ENCODE peak calls at places on chromosome 2, in ten cellular contexts. One of them, this sample, is unnamed.

GRCh38 chr2:237662671-237663093 is 35.3 kb downstream of the LRRFIP1 start:
- DNase-seq in SK-N-SH: peak
- DNase-seq in activated T-helper 1 cell treated with anti-CD3 and anti-CD28 coated beads, Interleukin-2, amount 50 U/mL, for 16 hours: no peak
- DNase-seq in AG10803: peak
- DNase-seq in D341Med: peak
- DNase-seq in non-pigmented ciliary epithelial cell: peak
- DNase-seq in ecto neural progenitor cell: peak
- DNase-seq in cardiac fibroblast: peak
- DNase-seq in T follicular helper cell: peak
- DNase-seq in GM23248: peak
- DNase-seq in this sample: no peak

GRCh38 chr2:169743549-169743948 is 9.9 kb downstream of the KLHL23 start:
- DNase-seq in SK-N-SH: no peak
- DNase-seq in activated T-helper 1 cell treated with anti-CD3 and anti-CD28 coated beads, Interleukin-2, amount 50 U/mL, for 16 hours: no peak
- DNase-seq in AG10803: no peak
- DNase-seq in D341Med: peak
- DNase-seq in non-pigmented ciliary epithelial cell: no peak
- DNase-seq in ecto neural progenitor cell: no peak
- DNase-seq in cardiac fibroblast: no peak
- DNase-seq in T follicular helper cell: no peak
- DNase-seq in GM23248: no peak
- DNase-seq in this sample: no peak

GRCh38 chr2:30254692-30255015 is 23.3 kb downstream of the LBH start:
- DNase-seq in SK-N-SH: no peak
- DNase-seq in activated T-helper 1 cell treated with anti-CD3 and anti-CD28 coated beads, Interleukin-2, amount 50 U/mL, for 16 hours: no peak
- DNase-seq in AG10803: no peak
- DNase-seq in D341Med: no peak
- DNase-seq in non-pigmented ciliary epithelial cell: no peak
- DNase-seq in ecto neural progenitor cell: no peak
- DNase-seq in cardiac fibroblast: no peak
- DNase-seq in T follicular helper cell: no peak
- DNase-seq in GM23248: no peak
- DNase-seq in this sample: no peak

GRCh38 chr2:46643951-46644350 is 164.6 kb downstream of the TMEM247 start:
- DNase-seq in SK-N-SH: no peak
- DNase-seq in activated T-helper 1 cell treated with anti-CD3 and anti-CD28 coated beads, Interleukin-2, amount 50 U/mL, for 16 hours: no peak
- DNase-seq in AG10803: no peak
- DNase-seq in D341Med: no peak
- DNase-seq in non-pigmented ciliary epithelial cell: no peak
- DNase-seq in ecto neural progenitor cell: no peak
- DNase-seq in cardiac fibroblast: no peak
- DNase-seq in T follicular helper cell: no peak
- DNase-seq in GM23248: no peak
- DNase-seq in this sample: no peak

GRCh38 chr2:165219491-165219890 is 15.6 kb upstream of the SCN3A start:
- DNase-seq in SK-N-SH: no peak
- DNase-seq in activated T-helper 1 cell treated with anti-CD3 and anti-CD28 coated beads, Interleukin-2, amount 50 U/mL, for 16 hours: no peak
- DNase-seq in AG10803: peak
- DNase-seq in D341Med: no peak
- DNase-seq in non-pigmented ciliary epithelial cell: no peak
- DNase-seq in ecto neural progenitor cell: no peak
- DNase-seq in cardiac fibroblast: no peak
- DNase-seq in T follicular helper cell: no peak
- DNase-seq in GM23248: no peak
- DNase-seq in this sample: no peak

GRCh38 chr2:26422947-26423629 is 21.4 kb downstream of the DRC1 start:
- DNase-seq in SK-N-SH: no peak
- DNase-seq in activated T-helper 1 cell treated with anti-CD3 and anti-CD28 coated beads, Interleukin-2, amount 50 U/mL, for 16 hours: no peak
- DNase-seq in AG10803: no peak
- DNase-seq in D341Med: no peak
- DNase-seq in non-pigmented ciliary epithelial cell: no peak
- DNase-seq in ecto neural progenitor cell: no peak
- DNase-seq in cardiac fibroblast: no peak
- DNase-seq in T follicular helper cell: no peak
- DNase-seq in GM23248: no peak
- DNase-seq in this sample: no peak

GRCh38 chr2:119283873-119284331 is 60.3 kb downstream of the STEAP3 start:
- DNase-seq in SK-N-SH: no peak
- DNase-seq in activated T-helper 1 cell treated with anti-CD3 and anti-CD28 coated beads, Interleukin-2, amount 50 U/mL, for 16 hours: no peak
- DNase-seq in AG10803: peak
- DNase-seq in D341Med: no peak
- DNase-seq in non-pigmented ciliary epithelial cell: no peak
- DNase-seq in ecto neural progenitor cell: no peak
- DNase-seq in cardiac fibroblast: peak
- DNase-seq in T follicular helper cell: no peak
- DNase-seq in GM23248: peak
- DNase-seq in this sample: no peak

GRCh38 chr2:50449306-50449705 is 582.6 kb downstream of the NRXN1 start:
- DNase-seq in SK-N-SH: no peak
- DNase-seq in activated T-helper 1 cell treated with anti-CD3 and anti-CD28 coated beads, Interleukin-2, amount 50 U/mL, for 16 hours: no peak
- DNase-seq in AG10803: no peak
- DNase-seq in D341Med: no peak
- DNase-seq in non-pigmented ciliary epithelial cell: no peak
- DNase-seq in ecto neural progenitor cell: no peak
- DNase-seq in cardiac fibroblast: no peak
- DNase-seq in T follicular helper cell: no peak
- DNase-seq in GM23248: no peak
- DNase-seq in this sample: no peak

GRCh38 chr2:19362652-19363473 is 4.4 kb upstream of the OSR1 start:
- DNase-seq in SK-N-SH: peak
- DNase-seq in activated T-helper 1 cell treated with anti-CD3 and anti-CD28 coated beads, Interleukin-2, amount 50 U/mL, for 16 hours: no peak
- DNase-seq in AG10803: peak
- DNase-seq in D341Med: peak
- DNase-seq in non-pigmented ciliary epithelial cell: peak
- DNase-seq in ecto neural progenitor cell: peak
- DNase-seq in cardiac fibroblast: peak
- DNase-seq in T follicular helper cell: no peak
- DNase-seq in GM23248: peak
- DNase-seq in this sample: no peak

GRCh38 chr2:207813221-207813916 is 43.7 kb upstream of the FZD5 start:
- DNase-seq in SK-N-SH: no peak
- DNase-seq in activated T-helper 1 cell treated with anti-CD3 and anti-CD28 coated beads, Interleukin-2, amount 50 U/mL, for 16 hours: no peak
- DNase-seq in AG10803: no peak
- DNase-seq in D341Med: no peak
- DNase-seq in non-pigmented ciliary epithelial cell: no peak
- DNase-seq in ecto neural progenitor cell: peak
- DNase-seq in cardiac fibroblast: no peak
- DNase-seq in T follicular helper cell: no peak
- DNase-seq in GM23248: no peak
- DNase-seq in this sample: no peak

GRCh38 chr2:206700141-206700540 is 18.1 kb downstream of the DYTN start:
- DNase-seq in SK-N-SH: no peak
- DNase-seq in activated T-helper 1 cell treated with anti-CD3 and anti-CD28 coated beads, Interleukin-2, amount 50 U/mL, for 16 hours: no peak
- DNase-seq in AG10803: no peak
- DNase-seq in D341Med: no peak
- DNase-seq in non-pigmented ciliary epithelial cell: no peak
- DNase-seq in ecto neural progenitor cell: no peak
- DNase-seq in cardiac fibroblast: peak
- DNase-seq in T follicular helper cell: no peak
- DNase-seq in GM23248: peak
- DNase-seq in this sample: no peak

GRCh38 chr2:138395565-138396306 is 105.8 kb upstream of the SPOPL start:
- DNase-seq in SK-N-SH: no peak
- DNase-seq in activated T-helper 1 cell treated with anti-CD3 and anti-CD28 coated beads, Interleukin-2, amount 50 U/mL, for 16 hours: no peak
- DNase-seq in AG10803: peak
- DNase-seq in D341Med: no peak
- DNase-seq in non-pigmented ciliary epithelial cell: peak
- DNase-seq in ecto neural progenitor cell: no peak
- DNase-seq in cardiac fibroblast: peak
- DNase-seq in T follicular helper cell: no peak
- DNase-seq in GM23248: peak
- DNase-seq in this sample: no peak

GRCh38 chr2:149745396-149745925 is 157.9 kb upstream of the MMADHC start:
- DNase-seq in SK-N-SH: no peak
- DNase-seq in activated T-helper 1 cell treated with anti-CD3 and anti-CD28 coated beads, Interleukin-2, amount 50 U/mL, for 16 hours: no peak
- DNase-seq in AG10803: no peak
- DNase-seq in D341Med: no peak
- DNase-seq in non-pigmented ciliary epithelial cell: no peak
- DNase-seq in ecto neural progenitor cell: no peak
- DNase-seq in cardiac fibroblast: no peak
- DNase-seq in T follicular helper cell: no peak
- DNase-seq in GM23248: no peak
- DNase-seq in this sample: no peak

GRCh38 chr2:40434638-40435296 is 17.1 kb downstream of the SLC8A1 start:
- DNase-seq in SK-N-SH: no peak
- DNase-seq in activated T-helper 1 cell treated with anti-CD3 and anti-CD28 coated beads, Interleukin-2, amount 50 U/mL, for 16 hours: no peak
- DNase-seq in AG10803: peak
- DNase-seq in D341Med: no peak
- DNase-seq in non-pigmented ciliary epithelial cell: peak
- DNase-seq in ecto neural progenitor cell: no peak
- DNase-seq in cardiac fibroblast: peak
- DNase-seq in T follicular helper cell: no peak
- DNase-seq in GM23248: peak
- DNase-seq in this sample: no peak

GRCh38 chr2:7429733-7430132 is 512.5 kb downstream of the RNF144A start:
- DNase-seq in SK-N-SH: no peak
- DNase-seq in activated T-helper 1 cell treated with anti-CD3 and anti-CD28 coated beads, Interleukin-2, amount 50 U/mL, for 16 hours: no peak
- DNase-seq in AG10803: no peak
- DNase-seq in D341Med: no peak
- DNase-seq in non-pigmented ciliary epithelial cell: no peak
- DNase-seq in ecto neural progenitor cell: no peak
- DNase-seq in cardiac fibroblast: no peak
- DNase-seq in T follicular helper cell: no peak
- DNase-seq in GM23248: peak
- DNase-seq in this sample: no peak

GRCh38 chr2:121104721-121105141 is 180.3 kb downstream of the TFCP2L1 start:
- DNase-seq in SK-N-SH: no peak
- DNase-seq in activated T-helper 1 cell treated with anti-CD3 and anti-CD28 coated beads, Interleukin-2, amount 50 U/mL, for 16 hours: no peak
- DNase-seq in AG10803: no peak
- DNase-seq in D341Med: no peak
- DNase-seq in non-pigmented ciliary epithelial cell: no peak
- DNase-seq in ecto neural progenitor cell: peak
- DNase-seq in cardiac fibroblast: peak
- DNase-seq in T follicular helper cell: no peak
- DNase-seq in GM23248: peak
- DNase-seq in this sample: no peak

GRCh38 chr2:204860249-204860648 is 315.0 kb downstream of the PARD3B start:
- DNase-seq in SK-N-SH: no peak
- DNase-seq in activated T-helper 1 cell treated with anti-CD3 and anti-CD28 coated beads, Interleukin-2, amount 50 U/mL, for 16 hours: no peak
- DNase-seq in AG10803: peak
- DNase-seq in D341Med: peak
- DNase-seq in non-pigmented ciliary epithelial cell: no peak
- DNase-seq in ecto neural progenitor cell: no peak
- DNase-seq in cardiac fibroblast: no peak
- DNase-seq in T follicular helper cell: no peak
- DNase-seq in GM23248: peak
- DNase-seq in this sample: no peak

GRCh38 chr2:71303849-71304248 is 27.7 kb upstream of the ZNF638 start:
- DNase-seq in SK-N-SH: no peak
- DNase-seq in activated T-helper 1 cell treated with anti-CD3 and anti-CD28 coated beads, Interleukin-2, amount 50 U/mL, for 16 hours: no peak
- DNase-seq in AG10803: no peak
- DNase-seq in D341Med: no peak
- DNase-seq in non-pigmented ciliary epithelial cell: no peak
- DNase-seq in ecto neural progenitor cell: no peak
- DNase-seq in cardiac fibroblast: no peak
- DNase-seq in T follicular helper cell: no peak
- DNase-seq in GM23248: no peak
- DNase-seq in this sample: no peak

GRCh38 chr2:112547333-112547732 is 5.1 kb downstream of the POLR1B start:
- DNase-seq in SK-N-SH: no peak
- DNase-seq in activated T-helper 1 cell treated with anti-CD3 and anti-CD28 coated beads, Interleukin-2, amount 50 U/mL, for 16 hours: no peak
- DNase-seq in AG10803: peak
- DNase-seq in D341Med: no peak
- DNase-seq in non-pigmented ciliary epithelial cell: peak
- DNase-seq in ecto neural progenitor cell: no peak
- DNase-seq in cardiac fibroblast: peak
- DNase-seq in T follicular helper cell: no peak
- DNase-seq in GM23248: peak
- DNase-seq in this sample: no peak

GRCh38 chr2:118723394-118723793 is 124.1 kb downstream of the EN1 start:
- DNase-seq in SK-N-SH: no peak
- DNase-seq in activated T-helper 1 cell treated with anti-CD3 and anti-CD28 coated beads, Interleukin-2, amount 50 U/mL, for 16 hours: no peak
- DNase-seq in AG10803: peak
- DNase-seq in D341Med: no peak
- DNase-seq in non-pigmented ciliary epithelial cell: no peak
- DNase-seq in ecto neural progenitor cell: no peak
- DNase-seq in cardiac fibroblast: peak
- DNase-seq in T follicular helper cell: no peak
- DNase-seq in GM23248: peak
- DNase-seq in this sample: no peak

GRCh38 chr2:7725850-7726242 is 808.6 kb downstream of the RNF144A start:
- DNase-seq in SK-N-SH: no peak
- DNase-seq in activated T-helper 1 cell treated with anti-CD3 and anti-CD28 coated beads, Interleukin-2, amount 50 U/mL, for 16 hours: no peak
- DNase-seq in AG10803: peak
- DNase-seq in D341Med: no peak
- DNase-seq in non-pigmented ciliary epithelial cell: no peak
- DNase-seq in ecto neural progenitor cell: no peak
- DNase-seq in cardiac fibroblast: no peak
- DNase-seq in T follicular helper cell: no peak
- DNase-seq in GM23248: peak
- DNase-seq in this sample: no peak

GRCh38 chr2:100109986-100110980 is 32.1 kb downstream of the AFF3 start:
- DNase-seq in SK-N-SH: no peak
- DNase-seq in activated T-helper 1 cell treated with anti-CD3 and anti-CD28 coated beads, Interleukin-2, amount 50 U/mL, for 16 hours: no peak
- DNase-seq in AG10803: no peak
- DNase-seq in D341Med: no peak
- DNase-seq in non-pigmented ciliary epithelial cell: no peak
- DNase-seq in ecto neural progenitor cell: no peak
- DNase-seq in cardiac fibroblast: no peak
- DNase-seq in T follicular helper cell: no peak
- DNase-seq in GM23248: no peak
- DNase-seq in this sample: no peak

GRCh38 chr2:203811491-203812221 is 55.9 kb upstream of the CTLA4 start:
- DNase-seq in SK-N-SH: no peak
- DNase-seq in activated T-helper 1 cell treated with anti-CD3 and anti-CD28 coated beads, Interleukin-2, amount 50 U/mL, for 16 hours: peak
- DNase-seq in AG10803: peak
- DNase-seq in D341Med: no peak
- DNase-seq in non-pigmented ciliary epithelial cell: peak
- DNase-seq in ecto neural progenitor cell: no peak
- DNase-seq in cardiac fibroblast: peak
- DNase-seq in T follicular helper cell: peak
- DNase-seq in GM23248: peak
- DNase-seq in this sample: peak

GRCh38 chr2:218033590-218034496 is 31.0 kb upstream of the TNS1 start:
- DNase-seq in SK-N-SH: no peak
- DNase-seq in activated T-helper 1 cell treated with anti-CD3 and anti-CD28 coated beads, Interleukin-2, amount 50 U/mL, for 16 hours: no peak
- DNase-seq in AG10803: no peak
- DNase-seq in D341Med: no peak
- DNase-seq in non-pigmented ciliary epithelial cell: no peak
- DNase-seq in ecto neural progenitor cell: peak
- DNase-seq in cardiac fibroblast: no peak
- DNase-seq in T follicular helper cell: no peak
- DNase-seq in GM23248: no peak
- DNase-seq in this sample: no peak

GRCh38 chr2:166382448-166382847 is 6.7 kb upstream of the SCN9A start:
- DNase-seq in SK-N-SH: no peak
- DNase-seq in activated T-helper 1 cell treated with anti-CD3 and anti-CD28 coated beads, Interleukin-2, amount 50 U/mL, for 16 hours: no peak
- DNase-seq in AG10803: no peak
- DNase-seq in D341Med: no peak
- DNase-seq in non-pigmented ciliary epithelial cell: no peak
- DNase-seq in ecto neural progenitor cell: no peak
- DNase-seq in cardiac fibroblast: no peak
- DNase-seq in T follicular helper cell: no peak
- DNase-seq in GM23248: no peak
- DNase-seq in this sample: no peak

GRCh38 chr2:205776139-205776538 is 93.8 kb downstream of the NRP2 start:
- DNase-seq in SK-N-SH: peak
- DNase-seq in activated T-helper 1 cell treated with anti-CD3 and anti-CD28 coated beads, Interleukin-2, amount 50 U/mL, for 16 hours: no peak
- DNase-seq in AG10803: peak
- DNase-seq in D341Med: peak
- DNase-seq in non-pigmented ciliary epithelial cell: no peak
- DNase-seq in ecto neural progenitor cell: peak
- DNase-seq in cardiac fibroblast: no peak
- DNase-seq in T follicular helper cell: no peak
- DNase-seq in GM23248: peak
- DNase-seq in this sample: no peak

GRCh38 chr2:18690342-18690741 is 101.0 kb upstream of the NT5C1B start:
- DNase-seq in SK-N-SH: peak
- DNase-seq in activated T-helper 1 cell treated with anti-CD3 and anti-CD28 coated beads, Interleukin-2, amount 50 U/mL, for 16 hours: no peak
- DNase-seq in AG10803: no peak
- DNase-seq in D341Med: no peak
- DNase-seq in non-pigmented ciliary epithelial cell: no peak
- DNase-seq in ecto neural progenitor cell: peak
- DNase-seq in cardiac fibroblast: no peak
- DNase-seq in T follicular helper cell: no peak
- DNase-seq in GM23248: no peak
- DNase-seq in this sample: no peak

GRCh38 chr2:12702661-12703121 is 14.0 kb upstream of the TRIB2 start:
- DNase-seq in SK-N-SH: no peak
- DNase-seq in activated T-helper 1 cell treated with anti-CD3 and anti-CD28 coated beads, Interleukin-2, amount 50 U/mL, for 16 hours: no peak
- DNase-seq in AG10803: peak
- DNase-seq in D341Med: no peak
- DNase-seq in non-pigmented ciliary epithelial cell: peak
- DNase-seq in ecto neural progenitor cell: no peak
- DNase-seq in cardiac fibroblast: peak
- DNase-seq in T follicular helper cell: no peak
- DNase-seq in GM23248: peak
- DNase-seq in this sample: no peak

This sample was measured in naive thymus-derived CD8-positive, alpha-beta T cell.